ENCODE peak calls at places on chromosomes 11 and 22, in five cellular contexts. E is upper lobe of left lung, I is esophagus squamous epithelium, U is AG04450, H is lung. C is an unnamed sample.
A peak's percentile ranks its signal among the peaks of the same experiment; 100 is the strongest.

GRCh38 chr22:46069518-46070214 is 80.7 kb upstream of the PPARA start:
- DNase-seq in E (no peak), H (peak; percentile 91), I (no peak), U (peak; percentile 54), C (no peak)

GRCh38 chr11:134386945-134387344 is 25.1 kb downstream of the B3GAT1 start:
- DNase-seq in I (no peak), H (no peak), U (no peak), E (no peak), C (no peak)

GRCh38 chr11:111358038-111359001 is 20.8 kb downstream of the POU2AF1 start:
- DNase-seq in E (peak; percentile 74), U (no peak), I (no peak), H (peak; percentile 27), C (no peak)

GRCh38 chr11:61516191-61516590 is 7.6 kb downstream of the LRRC10B start:
- DNase-seq in H (no peak), I (no peak), U (no peak), E (no peak), C (no peak)

GRCh38 chr11:47768090-47768620 is 1.0 kb upstream of the FNBP4 start:
- DNase-seq in I (no peak), U (no peak), H (peak; percentile 79), E (no peak), C (no peak)

GRCh38 chr22:23548501-23549197 is 31.4 kb downstream of the IGLL1 start:
- DNase-seq in E (no peak), H (no peak), U (no peak), I (no peak), C (no peak)

GRCh38 chr11:107562647-107563208 is 2.8 kb downstream of the ALKBH8 start:
- DNase-seq in E (no peak), I (no peak), U (no peak), H (no peak), C (no peak)

GRCh38 chr11:11481371-11481770 is 128.3 kb upstream of the CSNK2A3 start:
- DNase-seq in I (no peak), H (no peak), E (no peak), U (no peak), C (no peak)

GRCh38 chr11:125724125-125724524 is 22.0 kb upstream of the PATE1 start:
- DNase-seq in I (no peak), U (no peak), E (no peak), H (no peak), C (no peak)

GRCh38 chr11:70604630-70605520 is 206.5 kb downstream of the CTTN start:
- DNase-seq in H (no peak), U (no peak), I (no peak), E (peak; percentile 58), C (no peak)

GRCh38 chr11:17391493-17392355 is 3.3 kb upstream of the KCNJ11 start:
- DNase-seq in I (no peak), E (no peak), U (no peak), H (no peak), C (no peak)

DNA sequence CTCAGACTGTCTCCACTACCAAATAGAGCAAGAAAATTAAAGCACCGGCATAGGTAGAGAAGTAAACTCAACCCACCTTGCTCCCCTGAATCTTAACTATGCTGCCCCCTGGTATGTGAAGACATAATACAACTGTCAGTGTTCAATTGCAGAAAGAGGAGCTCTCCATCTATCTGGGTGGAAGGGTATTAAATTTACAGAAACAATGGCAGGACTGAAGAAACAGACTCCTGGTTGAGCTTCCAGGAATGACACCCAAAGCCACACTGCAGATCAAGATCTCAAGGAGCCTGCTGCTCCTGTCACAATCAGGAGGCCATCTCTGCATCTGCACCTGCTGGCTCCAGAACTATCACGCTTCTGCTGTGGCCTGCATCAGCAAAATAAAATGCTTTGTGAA is 132.1 kb upstream of the BMAL1 start:
- DNase-seq in E (no peak), H (no peak), I (no peak), U (no peak), C (no peak)
- H3K4me3 ChIP-seq in E (no peak overlapping the region), H (no peak overlapping the region), I (no peak overlapping the region), U (no peak overlapping the region), C (no peak overlapping the region)

DNA sequence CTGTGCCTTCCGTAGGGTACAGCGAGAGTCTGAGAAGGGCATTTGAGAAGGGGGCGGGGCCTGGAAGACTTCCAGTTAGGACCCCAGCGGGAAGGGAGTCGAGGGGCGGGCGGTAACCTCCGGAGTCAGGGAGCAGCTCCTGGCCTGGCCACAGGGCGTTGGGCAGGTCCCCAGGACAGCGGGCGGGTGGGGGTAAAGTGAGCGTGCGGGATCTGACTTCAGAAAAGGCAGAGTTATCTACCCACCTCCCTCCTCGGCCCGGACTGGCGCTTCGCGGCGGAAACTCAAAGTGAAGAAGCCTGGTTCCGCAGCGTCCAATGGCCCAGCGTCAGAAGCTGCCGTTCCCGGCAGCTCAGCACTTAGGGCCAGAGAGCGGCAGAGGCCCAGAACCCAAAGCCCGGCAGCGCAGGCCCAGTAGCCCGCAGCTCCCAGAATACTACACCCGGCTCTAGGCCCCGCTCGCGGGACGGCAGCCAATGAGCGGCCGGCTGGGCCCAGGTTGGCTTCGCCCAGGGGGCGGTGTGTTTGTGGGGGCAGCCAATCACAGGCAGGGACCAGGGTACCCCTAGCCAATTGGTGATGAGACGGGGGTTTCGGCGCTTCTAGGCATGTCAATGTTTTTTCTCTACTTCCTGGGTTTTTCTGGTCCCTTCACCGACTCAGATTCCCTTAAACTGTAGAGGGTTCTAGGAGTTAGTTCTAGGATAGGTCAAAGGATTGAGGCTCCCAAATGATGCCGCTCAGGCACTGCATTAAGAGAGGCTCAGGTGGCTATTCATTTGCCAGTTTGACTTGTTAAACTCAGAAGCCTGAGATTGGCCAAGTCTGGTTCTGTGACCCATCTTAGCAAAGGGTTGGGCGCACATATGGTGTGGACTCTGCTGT is at the start of gene TRIM68:
- DNase-seq in E (peak; percentile 98), U (peak; percentile 89), I (peak; percentile 80), H (peak; percentile 98), C (peak; percentile 95)
- TF ChIP-seq CTCF in E (no peak), U (no peak), I (no peak), H (no peak), C (no peak)

GRCh38 chr22:32005453-32005852 is 37.6 kb upstream of the SLC5A1 start:
- DNase-seq in U (no peak), I (no peak), H (no peak), E (no peak), C (no peak)
- H3K27ac ChIP-seq in U (no peak overlapping the region), I (no peak overlapping the region), H (no peak overlapping the region), E (no peak overlapping the region), C (no peak overlapping the region)

GRCh38 chr22:38853149-38853548 is 9.3 kb upstream of the NPTXR start:
- DNase-seq in I (no peak), H (no peak), E (no peak), U (no peak), C (no peak)
- H3K4me3 ChIP-seq in I (no peak overlapping the region), H (no peak overlapping the region), E (no peak overlapping the region), U (no peak overlapping the region), C (no peak overlapping the region)

GRCh38 chr11:105040703-105041102 is 4.4 kb downstream of the CARD16 start:
- DNase-seq in E (no peak), U (no peak), I (no peak), H (no peak), C (no peak)
- TF ChIP-seq CTCF in E (no peak), U (no peak), I (no peak), H (no peak), C (no peak)

DNA sequence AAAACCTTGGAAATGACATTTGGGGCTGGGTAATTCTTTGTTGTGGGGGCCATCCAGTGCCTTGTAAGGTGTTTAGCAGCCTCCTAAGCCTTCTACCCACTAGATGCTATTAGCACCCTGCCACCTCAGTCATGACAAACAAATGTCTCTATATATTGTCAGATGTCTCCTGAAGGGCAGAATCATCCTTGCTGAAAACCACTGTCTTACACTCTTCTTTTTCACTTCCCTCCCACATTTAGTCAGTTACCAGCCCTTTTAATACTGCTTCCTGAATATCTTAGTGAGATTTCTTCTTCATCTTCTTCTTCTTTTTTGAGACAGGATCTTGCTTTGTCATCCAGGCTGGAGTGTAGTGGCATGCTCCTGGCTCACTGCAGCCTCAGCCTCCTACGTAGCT is 33.1 kb downstream of the TNRC6B start:
- DNase-seq in H (no peak), I (no peak), E (no peak), U (no peak), C (no peak)
- H3K27ac ChIP-seq in H (no peak overlapping the region), I (peak overlapping the region; percentile 46), E (peak overlapping the region; percentile 56), U (no peak overlapping the region), C (no peak overlapping the region)

GRCh38 chr22:20019661-20020532 is 1.0 kb upstream of the TANGO2 start:
- DNase-seq in I (no peak), E (no peak), H (no peak), U (no peak), C (no peak)
- H3K4me3 ChIP-seq in I (peak overlapping the region; percentile 72), E (peak overlapping the region; percentile 70), H (no peak overlapping the region), U (peak overlapping the region; percentile 62), C (peak overlapping the region; percentile 66)

DNA sequence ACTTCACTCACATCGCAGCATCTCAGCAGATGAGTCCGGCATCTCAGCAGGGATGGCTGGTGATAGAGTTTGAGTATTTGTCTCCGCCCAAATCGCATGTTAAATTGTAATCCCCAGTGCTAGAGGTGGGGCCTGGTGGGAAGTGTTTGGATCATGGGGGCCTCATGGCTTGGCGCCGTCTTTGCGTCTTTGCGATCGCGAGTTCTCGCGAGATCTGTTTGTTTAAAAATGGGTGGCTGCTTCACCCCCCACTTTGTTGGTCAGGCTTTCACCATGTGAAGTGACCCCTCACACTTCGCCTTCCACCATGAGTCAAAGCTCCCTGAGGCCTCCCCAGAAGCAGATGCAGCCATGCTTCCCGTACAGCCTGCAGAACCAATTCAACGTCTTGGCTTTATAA is 3.0 kb upstream of the RRP7A start:
- DNase-seq in I (no peak), H (no peak), U (no peak), E (no peak), C (no peak)
- TF ChIP-seq CTCF in I (no peak), H (no peak), U (no peak), E (no peak), C (no peak)

GRCh38 chr11:2380807-2381350 is 3.8 kb downstream of the CD81 start:
- DNase-seq in H (peak; percentile 80), U (no peak), E (peak; percentile 85), I (no peak), C (no peak)
- H3K27ac ChIP-seq in H (peak overlapping the region; percentile 86), U (no peak overlapping the region), E (peak overlapping the region; percentile 99), I (peak overlapping the region; percentile 96), C (no peak overlapping the region)

C was measured in CD8-positive, alpha-beta T cell.